ENCODE peak calls at places on chromosomes 6 and 20, in five cellular contexts. W, K, B, J and H are unnamed samples. For H3K36me3, the result is how much of the 10 kb centered on the place peaks cover.

GRCh38 chr20:47776639-47777038 is 8.6 kb downstream of the SULF2 start:
- DNase-seq in B (no peak), W (no peak), K (no peak), J (no peak), H (no peak)

GRCh38 chr6:96522469-96523009 is 933 bp downstream of the UFL1 start:
- DNase-seq in W (no peak), J (no peak), B (no peak), K (no peak), H (no peak)

GRCh38 chr6:165219629-165220028 is 89.8 kb downstream of the C6orf118 start:
- DNase-seq in B (no peak), J (no peak), K (no peak), W (no peak), H (no peak)

GRCh38 chr6:87700729-87701675 is 1.0 kb downstream of the AKIRIN2 start:
- DNase-seq in B (peak), J (peak), K (no peak), W (peak), H (peak)

GRCh38 chr20:41234546-41234945 is 83.0 kb downstream of the ZHX3 start:
- DNase-seq in K (no peak), J (no peak), W (peak), B (peak), H (peak)

GRCh38 chr20:2753456-2754040 is 46.9 kb downstream of the CPXM1 start:
- DNase-seq in W (no peak), J (no peak), K (no peak), B (no peak), H (no peak)

GRCh38 chr20:57397693-57398108 is 6.5 kb downstream of the RBM38 start:
- DNase-seq in B (no peak), K (no peak), W (peak), J (no peak), H (no peak)

GRCh38 chr20:17936791-17937687 is 31.6 kb downstream of the SNX5 start:
- DNase-seq in W (peak), J (peak), K (no peak), B (no peak), H (peak)

GRCh38 chr6:32255212-32256153 is 31.6 kb upstream of the NOTCH4 start:
- DNase-seq in W (peak), K (peak), J (peak), B (peak), H (peak)

GRCh38 chr6:42313038-42313437 is 95.4 kb upstream of the MRPS10 start:
- DNase-seq in J (no peak), K (no peak), W (no peak), B (no peak), H (no peak)

GRCh38 chr6:21847712-21848111 is 254.2 kb downstream of the SOX4 start:
- DNase-seq in W (no peak), J (no peak), B (no peak), K (no peak), H (no peak)

GRCh38 chr6:128339635-128340436 is 180.6 kb downstream of the PTPRK start:
- DNase-seq in B (no peak), J (no peak), W (no peak), K (no peak), H (no peak)

GRCh38 chr6:166619912-166620311 is 7.1 kb downstream of the RPS6KA2 start:
- DNase-seq in J (peak), W (no peak), B (no peak), K (no peak), H (no peak)

GRCh38 chr20:51931321-51931720 is 129.0 kb upstream of the SALL4 start:
- DNase-seq in K (no peak), B (peak), W (no peak), J (no peak), H (no peak)

GRCh38 chr6:39892490-39893129 is 41.7 kb downstream of the MOCS1 start:
- DNase-seq in B (peak), J (peak), K (no peak), W (peak), H (peak)

GRCh38 chr20:58524814-58525213 is 9.6 kb upstream of the APCDD1L start:
- DNase-seq in W (no peak), K (no peak), J (no peak), B (no peak), H (no peak)

GRCh38 chr6:55980627-55981211 is 105.3 kb upstream of the BMP5 start:
- DNase-seq in W (no peak), K (peak), B (peak), J (no peak), H (peak)

GRCh38 chr6:166786704-166787293 is 159.7 kb upstream of the RPS6KA2 start:
- DNase-seq in B (peak), J (no peak), W (no peak), K (no peak), H (peak)

GRCh38 chr6:149037026-149037734 is 280.3 kb upstream of the TAB2 start:
- DNase-seq in W (no peak), K (no peak), J (no peak), B (peak), H (peak)

GRCh38 chr20:62676976-62677375 is 31.7 kb upstream of the NTSR1 start:
- DNase-seq in K (no peak), W (no peak), B (no peak), J (no peak), H (no peak)

GRCh38 chr20:37253087-37253486 is 8.5 kb downstream of the GHRH start:
- DNase-seq in K (no peak), W (no peak), B (no peak), J (no peak), H (no peak)

GRCh38 chr6:109053285-109053684 is 41.4 kb downstream of the SESN1 start:
- DNase-seq in J (no peak), B (no peak), W (no peak), K (no peak), H (peak)

GRCh38 chr6:13355969-13356368 is 27.6 kb upstream of the TBC1D7 start:
- DNase-seq in B (no peak), W (no peak), K (no peak), J (no peak), H (no peak)

GRCh38 chr6:168364793-168365421 is 45.3 kb upstream of the DACT2 start:
- DNase-seq in J (no peak), K (no peak), B (no peak), W (no peak), H (no peak)

GRCh38 chr6:110653381-110653780 is 161.9 kb downstream of the CDK19 start:
- DNase-seq in K (no peak), B (no peak), W (no peak), J (no peak), H (no peak)

GRCh38 chr20:10402938-10403593 is 31.0 kb downstream of the MKKS start:
- DNase-seq in J (no peak), B (no peak), K (no peak), W (no peak), H (no peak)

GRCh38 chr6:87623248-87623647 is 33.3 kb downstream of the ORC3 start:
- DNase-seq in J (no peak), B (no peak), W (no peak), K (no peak), H (no peak)

GRCh38 chr20:53524589-53525311 is 68.9 kb downstream of the ZNF217 start:
- DNase-seq in W (no peak), B (peak), J (no peak), K (no peak), H (peak)

GRCh38 chr20:21575981-21576740 is 62.3 kb upstream of the NKX2-2 start:
- DNase-seq in K (no peak), W (no peak), J (no peak), B (no peak), H (no peak)

GRCh38 chr20:36153754-36154695 is 515 bp upstream of the EPB41L1 start:
- DNase-seq in W (peak), J (peak), B (peak), K (no peak), H (peak)

GRCh38 chr6:87152528-87152950 is 2.8 kb upstream of the ZNF292 start:
- DNase-seq in K (no peak), J (no peak), B (peak), W (no peak), H (no peak)

GRCh38 chr6:5179917-5180316 is 80.8 kb downstream of the LYRM4 start:
- DNase-seq in W (no peak), J (no peak), B (no peak), K (no peak), H (no peak)

GRCh38 chr20:57434390-57434700 is 43.1 kb downstream of the RBM38 start:
- DNase-seq in K (no peak), W (no peak), B (peak), J (no peak), H (peak)

GRCh38 chr20:10185741-10186558 is 32.7 kb upstream of the SNAP25 start:
- DNase-seq in K (no peak), B (no peak), W (no peak), J (no peak), H (no peak)

GRCh38 chr20:63626424-63627128 is at the start of gene GMEB2:
- DNase-seq in J (peak), K (no peak), W (peak), B (no peak), H (peak)

GRCh38 chr6:157984686-157985225 is 3.1 kb downstream of the SYNJ2 start:
- DNase-seq in J (no peak), B (no peak), W (no peak), K (no peak), H (no peak)
- H3K4me3 ChIP-seq in J (no peak), B (no peak), W (no peak), K (no peak), H (no peak)

DNA sequence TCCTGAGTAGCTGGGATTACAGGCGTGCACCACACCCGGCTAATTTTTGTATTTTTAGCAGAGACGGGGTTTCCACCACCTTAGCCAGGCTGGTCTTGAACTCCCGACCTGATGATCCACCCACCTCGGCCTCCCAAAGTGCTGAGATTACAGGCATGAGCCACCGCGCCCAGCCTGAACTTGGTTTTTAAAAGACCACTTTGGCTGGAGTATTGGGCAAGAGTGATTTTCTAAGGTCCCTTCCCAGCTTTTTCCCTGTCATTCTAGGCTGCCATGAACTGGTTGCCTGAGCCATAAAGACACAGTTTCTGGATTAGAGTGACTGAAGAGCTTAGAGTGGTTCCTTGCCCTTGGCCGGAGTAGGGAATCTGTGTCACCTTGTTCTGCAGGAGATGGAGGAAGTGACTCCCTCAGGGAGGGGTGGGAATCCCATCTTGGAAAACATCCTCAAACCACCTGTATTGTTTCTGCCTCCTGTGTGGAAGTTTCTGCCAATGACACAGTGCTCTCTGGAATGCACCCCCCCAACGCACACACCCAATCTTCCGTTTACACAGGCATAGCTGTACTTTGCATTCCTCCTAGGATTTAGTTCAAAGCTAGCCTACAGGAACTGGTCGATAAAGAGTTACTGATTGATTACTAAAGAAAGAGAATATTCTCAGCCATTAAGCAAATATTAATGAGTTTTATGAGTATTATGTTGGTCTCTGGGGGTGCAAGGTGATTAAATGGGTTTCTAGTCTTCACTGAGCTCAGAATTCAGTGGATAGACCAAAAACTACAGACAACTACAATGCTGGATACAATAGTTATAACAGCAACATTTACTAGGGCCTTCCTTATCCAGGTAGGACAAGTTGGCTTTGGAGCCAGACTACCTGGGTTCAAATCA is 18.2 kb downstream of the BCL2L1 start:
- DNase-seq in J (no peak), W (peak), K (no peak), B (peak), H (peak)
- H3K36me3 ChIP-seq in J (under half), W (under half), K (half or more), B (under half), H (under half)

GRCh38 chr6:159977242-159978214 is 8.6 kb downstream of the IGF2R start:
- DNase-seq in W (peak), J (peak), B (peak), K (no peak), H (no peak)
- H3K4me3 ChIP-seq in W (peak), J (no peak), B (no peak), K (no peak), H (no peak)

GRCh38 chr6:63706630-63707029 is 71.0 kb downstream of the PHF3 start:
- DNase-seq in K (no peak), J (no peak), B (no peak), W (no peak), H (no peak)

GRCh38 chr6:63708631-63709030 is 73.0 kb downstream of the PHF3 start:
- DNase-seq in J (no peak), B (no peak), W (no peak), K (no peak), H (no peak)

GRCh38 chr6:63705707-63706106 is 70.1 kb downstream of the PHF3 start:
- DNase-seq in B (no peak), K (no peak), J (no peak), W (no peak), H (no peak)

GRCh38 chr6:63713332-63713731 is 77.7 kb downstream of the PHF3 start:
- DNase-seq in J (no peak), K (no peak), W (no peak), B (no peak), H (no peak)

GRCh38 chr6:63709148-63709547 is 73.5 kb downstream of the PHF3 start:
- DNase-seq in B (no peak), K (no peak), W (no peak), J (no peak), H (no peak)
- H3K36me3 ChIP-seq in B (under half), K (half or more), W (half or more), J (under half), H (under half)

GRCh38 chr6:122798099-122798641 is 9.1 kb downstream of the SMPDL3A start:
- DNase-seq in J (no peak), B (no peak), W (no peak), K (no peak), H (no peak)
- H3K4me3 ChIP-seq in J (no peak), B (no peak), W (no peak), K (no peak), H (no peak)

DNA sequence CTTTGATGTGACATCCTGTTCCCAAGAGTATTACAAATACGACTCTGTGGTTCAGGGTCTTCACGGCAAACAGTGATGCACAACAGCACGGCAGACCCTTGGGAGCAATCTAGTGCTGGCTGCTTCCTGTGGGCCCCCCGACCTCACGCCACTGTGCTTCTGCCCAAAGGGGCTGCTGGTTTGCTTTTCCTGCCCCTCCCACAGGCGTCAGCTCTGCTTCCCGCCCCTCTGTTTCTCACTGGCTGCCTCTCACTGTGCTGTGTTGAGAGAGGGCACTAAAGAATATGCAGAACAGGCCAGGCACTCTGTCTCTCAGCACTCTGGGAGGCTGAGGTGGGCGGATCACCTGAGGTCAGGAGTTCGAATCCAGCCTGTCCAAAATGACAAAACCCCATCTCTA is 554.5 kb upstream of the AGPAT4 start:
- DNase-seq in B (no peak), W (no peak), K (no peak), J (no peak), H (no peak)
- H3K36me3 ChIP-seq in B (under half), W (under half), K (under half), J (under half), H (under half)